ENCODE peak calls at places on chromosome 21, in four cellular contexts. I is cardiac fibroblast, D is GM23338, E is H9. R is an unnamed sample.

GRCh38 chr21:19237603-19238002 is 834.0 kb upstream of the TMPRSS15 start:
- DNase-seq in D (no peak), E (no peak), I (no peak), R (no peak)

GRCh38 chr21:41755934-41756773 is 10.7 kb downstream of the RIPK4 start:
- DNase-seq in E (no peak), I (no peak), D (no peak), R (no peak)

GRCh38 chr21:31732891-31733520 is 1.1 kb upstream of the SCAF4 start:
- DNase-seq in D (peak), I (peak), E (peak), R (no peak)

GRCh38 chr21:42512346-42513034 is 1.2 kb upstream of the SLC37A1 start:
- DNase-seq in I (no peak), E (no peak), D (no peak), R (no peak)

GRCh38 chr21:34808569-34809204 is 139.9 kb downstream of the CLIC6 start:
- DNase-seq in I (peak), D (no peak), E (no peak), R (no peak)

GRCh38 chr21:42340187-42340586 is 10.6 kb downstream of the TFF2 start:
- DNase-seq in I (no peak), D (no peak), E (no peak), R (no peak)

GRCh38 chr21:42146821-42147220 is 72.1 kb upstream of the ABCG1 start:
- DNase-seq in D (no peak), E (peak), I (no peak), R (peak)

GRCh38 chr21:31162827-31163226 is 124.6 kb upstream of the KRTAP19-8 start:
- DNase-seq in I (no peak), D (no peak), E (no peak), R (no peak)

GRCh38 chr21:42618713-42619112 is 34.7 kb upstream of the PDE9A start:
- DNase-seq in D (no peak), E (no peak), I (no peak), R (no peak)

GRCh38 chr21:17550671-17551308 is 37.9 kb downstream of the CXADR start:
- DNase-seq in D (no peak), I (no peak), E (no peak), R (no peak)

GRCh38 chr21:42218836-42219605 is at the start of gene ABCG1:
- DNase-seq in I (peak), E (peak), D (peak), R (no peak)

GRCh38 chr21:42304556-42305454 is 10.4 kb downstream of the TFF3 start:
- DNase-seq in D (no peak), I (no peak), E (no peak), R (no peak)

GRCh38 chr21:38486221-38486620 is 12.1 kb downstream of the ERG start:
- DNase-seq in D (no peak), E (no peak), I (peak), R (no peak)

GRCh38 chr21:34335316-34335715 is 28.5 kb upstream of the KCNE2 start:
- DNase-seq in E (no peak), D (no peak), I (no peak), R (no peak)

GRCh38 chr21:46634966-46635323 is 529 bp upstream of the PRMT2 start:
- DNase-seq in I (peak), D (peak), E (no peak), R (no peak)

GRCh38 chr21:34154878-34155277 is 81.5 kb downstream of the MRPS6 start:
- DNase-seq in E (no peak), I (no peak), D (no peak), R (no peak)

GRCh38 chr21:41681336-41681801 is 85.5 kb downstream of the RIPK4 start:
- DNase-seq in I (no peak), E (no peak), D (no peak), R (no peak)

GRCh38 chr21:35467536-35467935 is 418.4 kb upstream of the RUNX1 start:
- DNase-seq in E (no peak), I (no peak), D (no peak), R (no peak)

GRCh38 chr21:19950347-19950746 is 1047.9 kb upstream of the NCAM2 start:
- DNase-seq in D (no peak), E (no peak), I (no peak), R (no peak)

GRCh38 chr21:16086121-16086520 is 356.3 kb downstream of the USP25 start:
- DNase-seq in D (no peak), E (no peak), I (no peak), R (no peak)

GRCh38 chr21:16633851-16634521 is 878.9 kb upstream of the CXADR start:
- DNase-seq in D (no peak), E (no peak), I (peak), R (no peak)

GRCh38 chr21:21002137-21002536 is 3.9 kb downstream of the NCAM2 start:
- DNase-seq in E (no peak), I (no peak), D (no peak), R (no peak)

GRCh38 chr21:41631564-41632461 is 123.9 kb upstream of the TMPRSS2 start:
- DNase-seq in I (peak), D (no peak), E (no peak), R (no peak)

GRCh38 chr21:38494688-38495087 is 3.6 kb downstream of the ERG start:
- DNase-seq in E (no peak), I (no peak), D (no peak), R (no peak)

DNA sequence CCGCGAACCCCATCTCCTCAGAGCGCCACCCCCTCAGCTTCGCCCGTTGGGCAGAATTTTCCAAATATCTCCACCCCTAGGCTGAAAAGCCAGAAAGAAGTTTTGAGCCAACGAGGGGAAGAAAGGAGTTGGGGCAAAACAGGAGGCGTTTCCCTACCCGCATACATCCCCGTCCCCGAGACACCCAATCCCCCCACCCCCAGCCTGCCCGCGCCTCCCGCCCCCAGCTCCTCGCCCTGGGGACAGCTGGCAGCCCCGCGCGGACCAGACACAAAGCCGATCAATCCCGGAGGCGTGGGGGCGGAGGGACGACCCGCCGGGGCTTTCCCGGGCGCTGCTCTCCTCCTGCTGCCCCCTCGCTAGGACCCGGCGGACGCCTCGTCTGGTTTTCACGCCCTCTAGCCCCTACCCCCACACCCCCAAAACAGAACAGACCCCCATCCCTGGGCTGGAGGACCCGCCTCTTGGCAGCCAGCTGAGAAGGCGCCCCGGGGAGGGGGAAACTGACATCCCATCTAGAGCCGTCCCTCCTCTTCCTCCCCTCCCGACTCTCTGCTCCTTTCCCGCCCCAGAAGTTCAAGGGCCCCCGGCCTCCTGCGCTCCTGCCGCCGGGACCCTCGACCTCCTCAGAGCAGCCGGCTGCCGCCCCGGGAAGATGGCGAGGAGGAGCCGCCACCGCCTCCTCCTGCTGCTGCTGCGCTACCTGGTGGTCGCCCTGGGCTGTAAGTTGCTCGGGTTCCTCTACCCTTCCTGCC is at the start of gene JAM2:
- DNase-seq in I (peak), D (peak), E (peak), R (no peak)
- TF ChIP-seq CTCF in I (peak), D (peak), E (peak), R (no peak)

GRCh38 chr21:27023186-27023585 is 56.3 kb upstream of the ADAMTS5 start:
- DNase-seq in E (no peak), D (no peak), I (peak), R (no peak)

GRCh38 chr21:27021801-27022200 is 54.9 kb upstream of the ADAMTS5 start:
- DNase-seq in I (no peak), D (no peak), E (no peak), R (no peak)

GRCh38 chr21:27026501-27026900 is 59.6 kb upstream of the ADAMTS5 start:
- DNase-seq in D (peak), E (no peak), I (no peak), R (no peak)

GRCh38 chr21:27024971-27025370 is 58.1 kb upstream of the ADAMTS5 start:
- DNase-seq in D (no peak), E (no peak), I (no peak), R (no peak)

DNA sequence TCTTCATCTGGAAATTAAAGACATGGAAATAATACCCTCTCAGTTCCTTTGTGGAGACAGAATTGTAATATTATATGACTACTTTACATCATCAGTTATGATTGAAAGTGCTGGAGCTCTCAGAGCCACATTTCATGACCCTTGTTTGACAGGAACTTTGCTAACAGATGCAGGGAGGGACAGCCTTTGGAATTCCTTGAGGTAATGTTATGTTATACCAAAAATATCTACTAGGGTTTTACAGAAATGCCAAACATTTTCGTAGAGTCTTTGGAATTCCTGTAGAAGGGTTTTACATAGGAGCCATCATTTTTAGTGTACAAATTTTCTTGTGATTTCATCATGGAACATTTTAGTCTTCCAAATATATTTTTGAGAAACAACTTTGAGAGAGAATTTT is 57.4 kb upstream of the ADAMTS5 start:
- DNase-seq in I (peak), D (no peak), E (no peak), R (no peak)
- TF ChIP-seq CTCF in I (no peak), D (no peak), E (no peak), R (no peak)

GRCh38 chr21:37145635-37146111 is 72.6 kb downstream of the TTC3 start:
- DNase-seq in I (peak), D (no peak), E (no peak), R (no peak)
- TF ChIP-seq CTCF in I (no peak), D (no peak), E (no peak), R (no peak)

GRCh38 chr21:25507522-25507921 is 99.8 kb downstream of the MRPL39 start:
- DNase-seq in D (peak), I (no peak), E (no peak), R (no peak)
- TF ChIP-seq CTCF in D (peak), I (peak), E (peak), R (no peak)

GRCh38 chr21:32920474-32920873 is 105.3 kb upstream of the OLIG2 start:
- DNase-seq in I (no peak), E (peak), D (no peak), R (no peak)

GRCh38 chr21:32917392-32918135 is 108.2 kb upstream of the OLIG2 start:
- DNase-seq in I (peak), E (no peak), D (no peak), R (no peak)

GRCh38 chr21:32925098-32925497 is 100.6 kb upstream of the OLIG2 start:
- DNase-seq in I (no peak), D (no peak), E (no peak), R (no peak)

GRCh38 chr21:32918467-32919140 is 107.1 kb upstream of the OLIG2 start:
- DNase-seq in E (no peak), I (no peak), D (no peak), R (no peak)

GRCh38 chr21:32921632-32922230 is 104.0 kb upstream of the OLIG2 start:
- DNase-seq in D (peak), E (peak), I (no peak), R (no peak)
- TF ChIP-seq CTCF in D (peak), E (peak), I (peak), R (no peak)

GRCh38 chr21:44752701-44753235 is 41.4 kb upstream of the TSPEAR start:
- DNase-seq in E (no peak), I (peak), D (no peak), R (no peak)

GRCh38 chr21:44753357-44753756 is 42.0 kb upstream of the TSPEAR start:
- DNase-seq in E (peak), D (no peak), I (no peak), R (no peak)

GRCh38 chr21:44757731-44758130 is 43.9 kb downstream of the UBE2G2 start:
- DNase-seq in I (no peak), D (no peak), E (peak), R (no peak)

GRCh38 chr21:44756416-44757185 is 45.0 kb downstream of the UBE2G2 start:
- DNase-seq in E (peak), D (no peak), I (no peak), R (no peak)

GRCh38 chr21:44755227-44755626 is 43.9 kb upstream of the TSPEAR start:
- DNase-seq in D (no peak), E (peak), I (peak), R (no peak)
- TF ChIP-seq CTCF in D (no peak), E (no peak), I (peak), R (no peak)

R was measured in omental fat pad.